ENCODE peak calls at places on chromosomes 4 and X, in ten cellular contexts. K is T-helper 2 cell; M is iPS-NIHi11; C is stimulated activated naive CD8-positive, alpha-beta T cell treated with anti-CD3 and anti-CD28 coated beads, Interleukin-15, Interleukin-2, amounts not matched to agents 100 U/mL and 50 U/mL, for 24 hours; S is glomerular endothelial cell; L is PC-3; R is HS-27A; G is NCI-H345; U is mesendoderm; I is left lung. O is an unnamed sample.

GRCh38 chr4:120921456-120922389 is 803 bp downstream of the PRDM5 start:
- DNase-seq in G (peak), I (peak), R (peak), M (peak), C (peak), U (peak), L (peak), K (peak), S (no peak), O (peak)

GRCh38 chr4:177484613-177485021 is 42.4 kb upstream of the AGA start:
- DNase-seq in R (no peak), U (peak), M (no peak), K (no peak), S (peak), G (no peak), I (no peak), C (no peak), L (peak), O (no peak)

GRCh38 chrX:50448565-50448964 is 22.1 kb downstream of the DGKK start:
- DNase-seq in S (no peak), M (peak), I (no peak), U (peak), R (no peak), G (no peak), K (peak), L (peak), C (no peak), O (peak)

GRCh38 chr4:8706221-8707044 is 113.9 kb downstream of the CPZ start:
- DNase-seq in U (peak), C (no peak), G (no peak), I (no peak), M (no peak), L (no peak), R (no peak), K (no peak), S (no peak), O (no peak)

GRCh38 chrX:109760241-109760921 is 27.3 kb upstream of the ACSL4 start:
- DNase-seq in I (no peak), U (peak), S (no peak), G (no peak), R (no peak), C (no peak), L (peak), M (no peak), K (peak), O (no peak)

GRCh38 chr4:1517592-1518411 is 111.6 kb upstream of the NKX1-1 start:
- DNase-seq in M (no peak), L (no peak), K (no peak), C (no peak), I (no peak), S (no peak), U (no peak), G (no peak), R (no peak), O (no peak)

GRCh38 chr4:3518941-3519340 is 13.3 kb downstream of the LRPAP1 start:
- DNase-seq in G (no peak), M (no peak), R (no peak), C (no peak), L (no peak), S (no peak), K (no peak), U (no peak), I (no peak), O (no peak)

GRCh38 chr4:83974111-83974789 is 438.3 kb downstream of the GPAT3 start:
- DNase-seq in G (no peak), C (no peak), K (no peak), I (no peak), L (peak), U (no peak), R (no peak), S (no peak), M (no peak), O (no peak)

GRCh38 chrX:24167719-24168472 is 18.4 kb downstream of the ZFX start:
- DNase-seq in C (no peak), G (no peak), U (no peak), L (no peak), R (no peak), S (no peak), M (no peak), K (no peak), I (no peak), O (no peak)

GRCh38 chrX:39633293-39633692 is 464.5 kb downstream of the BCOR start:
- DNase-seq in I (no peak), R (no peak), L (no peak), S (no peak), G (no peak), M (no peak), C (no peak), U (no peak), K (no peak), O (no peak)

GRCh38 chr4:74369860-74370259 is 4.9 kb downstream of the EREG start:
- DNase-seq in K (no peak), C (no peak), L (no peak), R (no peak), I (no peak), S (no peak), M (no peak), U (no peak), G (no peak), O (no peak)

GRCh38 chr4:81631958-81632439 is 160.3 kb upstream of the RASGEF1B start:
- DNase-seq in L (peak), M (peak), R (peak), S (no peak), I (no peak), K (no peak), G (peak), C (no peak), U (peak), O (no peak)

GRCh38 chrX:46758163-46758955 is 559 bp downstream of the SLC9A7 start:
- DNase-seq in G (no peak), C (peak), S (no peak), I (no peak), L (peak), M (peak), U (no peak), K (peak), R (no peak), O (no peak)

GRCh38 chr4:43781125-43781524 is 667.5 kb downstream of the KCTD8 start:
- DNase-seq in R (no peak), L (no peak), S (no peak), C (no peak), M (no peak), U (no peak), G (no peak), K (no peak), I (no peak), O (no peak)

GRCh38 chrX:129097668-129098067 is 425.6 kb downstream of the SMARCA1 start:
- DNase-seq in C (no peak), I (no peak), L (no peak), U (no peak), S (no peak), K (no peak), R (no peak), G (no peak), M (no peak), O (no peak)

GRCh38 chr4:76948441-76949292 is 885 bp upstream of the SEPTIN11 start:
- DNase-seq in I (peak), C (peak), U (peak), S (no peak), K (peak), G (no peak), M (peak), R (no peak), L (peak), O (peak)

GRCh38 chr4:46506876-46507275 is 116.9 kb upstream of the GABRA2 start:
- DNase-seq in M (no peak), R (no peak), C (no peak), U (no peak), L (peak), G (no peak), I (no peak), K (no peak), S (no peak), O (no peak)

GRCh38 chr4:108272046-108272445 is 103.3 kb upstream of the LEF1 start:
- DNase-seq in L (no peak), C (no peak), M (no peak), I (no peak), U (no peak), K (no peak), S (no peak), G (no peak), R (no peak), O (no peak)

GRCh38 chrX:131802836-131803626 is 220.1 kb upstream of the STK26 start:
- DNase-seq in S (no peak), U (peak), K (peak), I (peak), R (no peak), G (peak), M (peak), C (peak), L (peak), O (peak)

GRCh38 chr4:56803473-56803872 is 18.0 kb downstream of the SPINK2 start:
- DNase-seq in I (no peak), S (no peak), K (peak), G (peak), L (peak), R (no peak), C (no peak), U (no peak), M (no peak), O (no peak)

GRCh38 chr4:118352843-118353373 is at the start of gene PRSS12:
- DNase-seq in L (peak), R (peak), S (no peak), I (peak), U (peak), K (peak), G (peak), C (peak), M (peak), O (peak)

GRCh38 chrX:38500886-38501285 is 60.5 kb upstream of the TSPAN7 start:
- DNase-seq in M (no peak), U (no peak), R (no peak), C (no peak), G (no peak), K (no peak), S (no peak), L (no peak), I (no peak), O (no peak)

GRCh38 chrX:86322913-86323312 is 174.7 kb downstream of the DACH2 start:
- DNase-seq in G (no peak), S (no peak), U (no peak), L (no peak), C (no peak), K (no peak), I (no peak), M (no peak), R (no peak), O (no peak)

GRCh38 chr4:70583952-70584834 is 7.9 kb upstream of the AMBN start:
- DNase-seq in R (no peak), I (no peak), K (no peak), L (peak), S (no peak), C (no peak), M (peak), U (no peak), G (peak), O (peak)

GRCh38 chrX:125203737-125204578 is 115.7 kb upstream of the TEX13C start:
- DNase-seq in L (peak), M (peak), U (peak), G (no peak), S (no peak), K (peak), C (peak), R (no peak), I (no peak), O (no peak)

GRCh38 chr4:71732066-71732465 is 51.8 kb downstream of the GC start:
- DNase-seq in K (no peak), R (no peak), G (no peak), C (no peak), U (no peak), M (no peak), L (no peak), I (no peak), S (no peak), O (no peak)

GRCh38 chrX:69085826-69086225 is 79.4 kb downstream of the PJA1 start:
- DNase-seq in I (no peak), K (no peak), S (no peak), R (no peak), L (no peak), C (no peak), U (no peak), G (no peak), M (no peak), O (no peak)

GRCh38 chr4:80207172-80207583 is 9.9 kb downstream of the PRDM8 start:
- DNase-seq in S (no peak), M (no peak), G (no peak), C (no peak), K (no peak), I (no peak), U (peak), L (no peak), R (no peak), O (no peak)

GRCh38 chr4:20273793-20274192 is 22.1 kb downstream of the SLIT2 start:
- DNase-seq in U (peak), G (no peak), R (no peak), C (no peak), S (no peak), M (no peak), L (no peak), I (no peak), K (no peak), O (no peak)

GRCh38 chr4:48483777-48484493 is 792 bp downstream of the SLC10A4 start:
- DNase-seq in U (peak), I (no peak), C (peak), L (no peak), R (no peak), K (peak), G (no peak), S (no peak), M (peak), O (no peak)